ENCODE peak calls at places on chromosomes 11 and 22, in eight cellular contexts. I, M, B, J, Z, N, Q and C are unnamed samples.

GRCh38 chr22:19710020-19710768 is 4.1 kb upstream of the SEPTIN5 start:
- DNase-seq in Z (no peak), Q (no peak), N (no peak), B (no peak), J (no peak), I (no peak), M (no peak), C (no peak)

GRCh38 chr11:1358286-1358685 is 31.4 kb upstream of the BRSK2 start:
- DNase-seq in B (no peak), I (peak; percentile 31), M (no peak), J (no peak), N (no peak), Q (no peak), Z (no peak), C (no peak)

GRCh38 chr11:132238331-132238730 is 867.9 kb downstream of the NTM start:
- DNase-seq in I (no peak), N (no peak), B (no peak), J (no peak), M (no peak), Q (no peak), Z (no peak), C (no peak)

GRCh38 chr22:17411213-17411612 is 42.0 kb downstream of the CECR2 start:
- DNase-seq in M (no peak), B (no peak), N (no peak), J (no peak), Q (no peak), Z (no peak), I (no peak), C (no peak)

GRCh38 chr11:33692013-33692504 is 8.6 kb downstream of the C11orf91 start:
- DNase-seq in N (peak; percentile 62), B (peak; percentile 96), I (peak; percentile 76), M (no peak), Q (peak; percentile 98), J (no peak), Z (peak; percentile 27), C (no peak)

GRCh38 chr11:129944696-129945095 is 49.3 kb upstream of the NFRKB start:
- DNase-seq in I (no peak), B (no peak), M (no peak), Q (no peak), Z (no peak), J (no peak), N (no peak), C (no peak)

GRCh38 chr22:42931421-42932196 is 74.5 kb upstream of the ARFGAP3 start:
- DNase-seq in N (no peak), Q (peak; percentile 87), M (no peak), Z (peak; percentile 58), I (no peak), B (no peak), J (peak; percentile 65), C (no peak)

GRCh38 chr11:125330462-125331325 is 165.4 kb downstream of the FEZ1 start:
- DNase-seq in N (peak; percentile 86), Z (no peak), J (no peak), B (no peak), Q (no peak), I (no peak), M (no peak), C (no peak)

GRCh38 chr11:2270322-2271076 is at the start of gene ASCL2:
- DNase-seq in I (peak; percentile 33), J (no peak), B (peak; percentile 15), M (no peak), Q (no peak), Z (no peak), N (no peak), C (no peak)

GRCh38 chr11:35303596-35304392 is 115.6 kb downstream of the SLC1A2 start:
- DNase-seq in M (no peak), I (peak; percentile 54), Z (no peak), J (no peak), B (peak; percentile 18), N (no peak), Q (peak; percentile 95), C (no peak)

GRCh38 chr11:12376259-12376971 is 956 bp upstream of the PARVA start:
- DNase-seq in M (no peak), Q (peak; percentile 89), J (no peak), I (peak; percentile 39), B (no peak), N (peak; percentile 23), Z (peak; percentile 85), C (no peak)

GRCh38 chr22:24333301-24333700 is 62.7 kb downstream of the SPECC1L start:
- DNase-seq in N (no peak), J (no peak), Z (no peak), I (no peak), M (no peak), B (peak; percentile 54), Q (peak; percentile 90), C (no peak)

GRCh38 chr11:7872913-7873312 is 58.2 kb downstream of the OR10A6 start:
- DNase-seq in Z (no peak), N (no peak), B (peak; percentile 71), M (no peak), J (no peak), Q (no peak), I (no peak), C (no peak)

GRCh38 chr11:119169272-119169719 is 771 bp downstream of the NLRX1 start:
- DNase-seq in M (peak; percentile 29), I (peak; percentile 36), J (peak; percentile 32), Z (peak; percentile 65), B (peak; percentile 37), N (peak; percentile 98), Q (peak; percentile 62), C (no peak)

GRCh38 chr11:68413591-68413999 is 47.0 kb upstream of the PPP6R3 start:
- DNase-seq in B (no peak), J (no peak), N (no peak), M (no peak), I (no peak), Z (no peak), Q (no peak), C (no peak)

GRCh38 chr11:132448334-132448995 is 1078.0 kb downstream of the NTM start:
- DNase-seq in I (no peak), J (no peak), Q (peak; percentile 71), N (peak; percentile 32), B (no peak), Z (no peak), M (no peak), C (no peak)

GRCh38 chr22:43401661-43402060 is 10.2 kb upstream of the MPPED1 start:
- DNase-seq in I (no peak), Z (no peak), Q (no peak), J (no peak), B (no peak), M (no peak), N (no peak), C (no peak)

GRCh38 chr11:8206251-8207079 is 37.6 kb upstream of the RIC3 start:
- DNase-seq in J (no peak), Z (peak; percentile 64), I (peak; percentile 32), B (no peak), M (no peak), Q (no peak), N (no peak), C (no peak)

GRCh38 chr11:16945671-16946469 is 68.3 kb downstream of the PLEKHA7 start:
- DNase-seq in Z (peak; percentile 65), M (no peak), I (peak; percentile 72), Q (peak; percentile 68), N (peak; percentile 79), J (peak; percentile 45), B (peak; percentile 65), C (no peak)

GRCh38 chr11:34502949-34503348 is 10.6 kb downstream of the ELF5 start:
- DNase-seq in Z (no peak), B (no peak), Q (peak; percentile 28), M (no peak), I (no peak), N (no peak), J (no peak), C (no peak)

GRCh38 chr11:19938051-19938856 is 222.0 kb downstream of the DBX1 start:
- DNase-seq in B (peak; percentile 46), Z (peak; percentile 56), M (no peak), J (peak; percentile 42), N (peak; percentile 61), I (peak; percentile 38), Q (peak; percentile 82), C (no peak)

GRCh38 chr11:57567210-57567511 is 311 bp downstream of the UBE2L6 start:
- DNase-seq in J (peak; percentile 29), B (peak; percentile 16), M (peak; percentile 44), N (no peak), I (peak; percentile 39), Q (peak; percentile 63), Z (no peak), C (no peak)

DNA sequence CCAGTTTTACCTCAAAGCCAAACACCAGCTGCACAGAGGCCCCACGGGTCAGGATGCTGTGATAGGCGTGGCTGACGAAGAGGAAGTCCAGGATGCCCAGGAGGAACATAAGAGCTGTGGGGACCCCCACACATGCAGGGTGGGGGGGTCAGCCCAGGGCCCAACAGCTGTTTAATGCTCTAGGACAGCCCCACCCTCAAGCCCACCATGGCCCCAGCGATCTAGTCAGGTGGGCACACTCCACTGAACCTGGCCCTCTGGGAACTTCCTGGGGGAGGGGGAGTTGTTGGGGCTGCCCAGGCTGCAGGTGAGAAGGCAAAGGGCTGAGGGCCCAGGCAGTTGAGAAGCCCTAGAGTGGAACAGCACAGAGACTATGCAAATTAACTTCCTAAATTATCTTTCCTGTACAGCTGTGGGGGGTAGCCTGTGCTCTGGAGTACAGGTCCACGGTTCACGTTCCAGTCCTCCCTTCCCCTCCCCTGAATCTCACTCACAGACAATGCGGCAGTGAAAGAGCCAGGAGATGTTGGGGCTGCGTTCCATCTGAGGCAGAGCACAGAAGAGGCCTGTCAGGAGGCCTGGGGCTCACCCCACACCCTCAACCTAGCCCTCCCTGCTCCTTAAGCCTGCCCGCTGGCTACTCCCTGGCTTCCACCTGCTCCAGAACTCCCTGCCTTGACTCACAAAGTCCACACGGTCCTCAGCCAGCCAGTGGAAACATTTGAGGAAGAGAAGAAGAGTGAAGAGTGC is 1.9 kb downstream of the SYVN1 start:
- DNase-seq in J (peak; percentile 98), B (no peak), Q (no peak), N (no peak), Z (no peak), M (no peak), I (peak; percentile 22), C (no peak)
- H3K36me3 ChIP-seq in J (peaks cover 66% of the 10 kb centered on the region), B (peaks cover 12% of the 10 kb centered on the region), Q (peaks cover 5% of the 10 kb centered on the region), N (peaks cover 2% of the 10 kb centered on the region), Z (peaks cover 38% of the 10 kb centered on the region), M (peaks cover under 1% of the 10 kb centered on the region), I (peaks cover 40% of the 10 kb centered on the region), C (peaks cover 24% of the 10 kb centered on the region)

GRCh38 chr22:20875296-20875695 is 16.5 kb downstream of the SNAP29 start:
- DNase-seq in I (no peak), J (no peak), M (no peak), B (no peak), N (no peak), Z (no peak), Q (no peak), C (no peak)
- H3K27ac ChIP-seq in I (no peak overlapping the region), J (no peak overlapping the region), M (no peak overlapping the region), B (no peak overlapping the region), N (no peak overlapping the region), Z (no peak overlapping the region), Q (no peak overlapping the region), C (no peak overlapping the region)

GRCh38 chr11:18285841-18286240 is 19.8 kb downstream of the SAA1 start:
- DNase-seq in B (no peak), N (no peak), Q (no peak), I (no peak), J (no peak), Z (no peak), M (no peak), C (no peak)
- H3K36me3 ChIP-seq in B (peaks cover 37% of the 10 kb centered on the region), N (peaks cover 4% of the 10 kb centered on the region), Q (peaks cover 55% of the 10 kb centered on the region), I (no peaks in the 10 kb centered on the region), J (peaks cover 95% of the 10 kb centered on the region), Z (peaks cover 4% of the 10 kb centered on the region), M (peaks cover 11% of the 10 kb centered on the region), C (peaks cover 60% of the 10 kb centered on the region)

DNA sequence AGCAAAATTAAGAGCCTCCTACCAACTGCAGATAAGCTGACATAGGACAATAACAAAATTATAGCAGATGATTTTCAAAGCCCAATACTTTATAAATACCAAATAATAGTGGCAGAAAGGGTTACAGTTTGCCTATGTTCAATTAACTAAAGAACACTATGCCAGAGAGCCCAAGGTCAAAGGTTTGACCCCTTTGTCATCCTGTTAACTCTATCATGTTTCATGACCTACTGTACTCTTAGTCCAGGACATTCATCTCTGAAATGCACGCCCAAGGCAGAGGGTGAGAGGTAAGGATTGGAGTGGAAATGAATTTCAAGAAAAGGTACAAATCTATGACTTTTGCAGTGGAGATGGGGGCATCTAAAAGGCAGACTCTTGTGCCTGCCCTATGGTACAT is 70.6 kb downstream of the DDIAS start:
- DNase-seq in I (no peak), N (no peak), B (no peak), M (no peak), J (no peak), Q (no peak), Z (no peak), C (no peak)
- H3K27ac ChIP-seq in I (no peak overlapping the region), N (no peak overlapping the region), B (no peak overlapping the region), M (peak overlapping the region; percentile 53), J (peak overlapping the region; percentile 98), Q (no peak overlapping the region), Z (no peak overlapping the region), C (no peak overlapping the region)